ENCODE peak calls at places on chromosomes 3 and 15, in five cellular contexts. X is A549, Y is midbrain, W is iris pigment epithelial cell, E is fibroblast of lung. H is an unnamed sample.

GRCh38 chr3:141454906-141455602 is 31.8 kb upstream of the RASA2 start:
- DNase-seq in E (peak), X (peak), Y (peak), W (peak), H (peak)

GRCh38 chr3:59812778-59813558 is 763.1 kb upstream of the CFAP20DC start:
- DNase-seq in Y (no peak), X (no peak), E (no peak), W (peak), H (no peak)

GRCh38 chr15:100775581-100776185 is 103.9 kb upstream of the ALDH1A3 start:
- DNase-seq in E (no peak), W (no peak), Y (no peak), X (no peak), H (no peak)

GRCh38 chr3:30549600-30549999 is 56.8 kb upstream of the TGFBR2 start:
- DNase-seq in E (no peak), Y (no peak), X (no peak), W (no peak), H (no peak)

GRCh38 chr3:98839846-98840245 is 61.6 kb downstream of the DCBLD2 start:
- DNase-seq in Y (no peak), X (no peak), E (peak), W (peak), H (no peak)

GRCh38 chr3:20046556-20046955 is 6.3 kb downstream of the KAT2B start:
- DNase-seq in E (no peak), Y (no peak), W (no peak), X (no peak), H (no peak)

GRCh38 chr15:25053000-25053815 is 98.4 kb downstream of the SNRPN start:
- DNase-seq in X (no peak), Y (no peak), E (no peak), W (no peak), H (no peak)

GRCh38 chr15:78934063-78935023 is 10.5 kb downstream of the CTSH start:
- DNase-seq in E (peak), X (no peak), Y (peak), W (no peak), H (no peak)

GRCh38 chr3:29215948-29216347 is 64.9 kb upstream of the RBMS3 start:
- DNase-seq in W (peak), X (no peak), E (peak), Y (no peak), H (peak)

GRCh38 chr15:49627407-49627877 is 6.6 kb downstream of the DTWD1 start:
- DNase-seq in X (peak), Y (no peak), E (peak), W (peak), H (peak)

GRCh38 chr3:123628996-123629746 is 44.3 kb upstream of the HACD2 start:
- DNase-seq in X (no peak), E (no peak), W (no peak), Y (no peak), H (no peak)

GRCh38 chr3:62758296-62759066 is 116.7 kb downstream of the CADPS start:
- DNase-seq in E (no peak), W (no peak), X (no peak), Y (no peak), H (no peak)

GRCh38 chr3:77931272-77932009 is 891.5 kb downstream of the ROBO2 start:
- DNase-seq in E (peak), W (peak), Y (peak), X (no peak), H (no peak)

GRCh38 chr15:76201536-76202255 is 109.6 kb downstream of the ETFA start:
- DNase-seq in W (no peak), E (no peak), Y (no peak), X (no peak), H (no peak)

GRCh38 chr15:67820992-67821783 is 4.1 kb upstream of the SKOR1 start:
- DNase-seq in Y (no peak), X (no peak), E (peak), W (peak), H (peak)

GRCh38 chr15:29731865-29732264 is 90.4 kb downstream of the TJP1 start:
- DNase-seq in W (peak), E (no peak), X (no peak), Y (no peak), H (no peak)

GRCh38 chr15:46413799-46414198 is 779.0 kb downstream of the SQOR start:
- DNase-seq in E (peak), Y (no peak), W (no peak), X (no peak), H (peak)

GRCh38 chr3:151123827-151124226 is 38.4 kb downstream of the MED12L start:
- DNase-seq in E (no peak), W (no peak), Y (no peak), X (no peak), H (no peak)

GRCh38 chr15:89399390-89400120 is 64.9 kb upstream of the POLG start:
- DNase-seq in E (no peak), X (peak), W (no peak), Y (peak), H (peak)

GRCh38 chr15:31308185-31308639 is 18.4 kb upstream of the KLF13 start:
- DNase-seq in E (no peak), Y (no peak), W (no peak), X (no peak), H (no peak)

GRCh38 chr3:170448530-170449110 is 30.0 kb downstream of the CLDN11 start:
- DNase-seq in Y (no peak), E (peak), W (peak), X (no peak), H (peak)

GRCh38 chr15:92811514-92811913 is 88.6 kb upstream of the CHD2 start:
- DNase-seq in W (no peak), Y (peak), X (peak), E (no peak), H (no peak)

GRCh38 chr3:36124118-36124796 is 256.0 kb upstream of the STAC start:
- DNase-seq in W (peak), E (peak), X (peak), Y (no peak), H (peak)

GRCh38 chr3:119973276-119973675 is 121.0 kb downstream of the GSK3B start:
- DNase-seq in E (no peak), Y (no peak), X (peak), W (peak), H (no peak)

H was measured in AG08395.